ENCODE peak calls at places on chromosomes 5 and 9, in four cellular contexts. E is cardiac fibroblast; P is activated T-cell treated with anti-CD3 and anti-CD28 coated beads, Interleukin-2, amount 50 U/mL, for 72 hours; U is activated CD4-positive, alpha-beta T cell treated with anti-CD3 and anti-CD28 coated beads, Interleukin-2, amount 50 U/mL, for 1 hour. Y is an unnamed sample.

GRCh38 chr5:75167345-75167744 is 69.3 kb downstream of the ANKRD31 start:
- DNase-seq in U (no peak), P (no peak), E (no peak), Y (no peak)

GRCh38 chr9:129785866-129786265 is 17.1 kb upstream of the TOR1B start:
- DNase-seq in U (no peak), E (no peak), P (no peak), Y (no peak)

GRCh38 chr5:163760498-163760897 is 255.1 kb downstream of the MAT2B start:
- DNase-seq in P (no peak), U (no peak), E (peak), Y (peak)

GRCh38 chr5:11268894-11269293 is 507.9 kb upstream of the DAP start:
- DNase-seq in P (no peak), E (no peak), U (no peak), Y (no peak)

GRCh38 chr5:171632618-171633017 is 153.0 kb upstream of the SMIM23 start:
- DNase-seq in U (no peak), P (no peak), E (no peak), Y (no peak)

GRCh38 chr9:123414921-123415592 is 59.1 kb downstream of the CRB2 start:
- DNase-seq in P (no peak), U (no peak), E (peak), Y (no peak)

GRCh38 chr5:119239119-119239417 is 116.8 kb upstream of the TNFAIP8 start:
- DNase-seq in E (no peak), U (no peak), P (no peak), Y (no peak)

GRCh38 chr9:21830589-21830988 is 28.2 kb downstream of the MTAP start:
- DNase-seq in E (no peak), U (no peak), P (no peak), Y (no peak)

GRCh38 chr5:147509041-147509709 is 693 bp downstream of the DPYSL3 start:
- DNase-seq in E (peak), U (no peak), P (no peak), Y (peak)

GRCh38 chr5:174721522-174722432 is 2.6 kb upstream of the MSX2 start:
- DNase-seq in U (no peak), P (no peak), E (no peak), Y (no peak)

GRCh38 chr5:5061836-5062235 is 78.3 kb upstream of the ADAMTS16 start:
- DNase-seq in U (no peak), E (no peak), P (no peak), Y (no peak)

GRCh38 chr9:130112244-130113151 is 58.8 kb downstream of the GPR107 start:
- DNase-seq in E (no peak), P (peak), U (no peak), Y (no peak)

GRCh38 chr5:133612021-133612860 is at the start of gene FSTL4:
- DNase-seq in P (peak), E (no peak), U (peak), Y (peak)

GRCh38 chr9:1619915-1620705 is 395.0 kb upstream of the SMARCA2 start:
- DNase-seq in E (peak), U (no peak), P (no peak), Y (no peak)

GRCh38 chr9:20358201-20358600 is 264.1 kb downstream of the MLLT3 start:
- DNase-seq in E (peak), U (no peak), P (peak), Y (no peak)

GRCh38 chr5:122775713-122776084 is 819 bp downstream of the SNX2 start:
- DNase-seq in U (no peak), E (peak), P (no peak), Y (peak)

GRCh38 chr9:133485531-133486260 is 6.8 kb upstream of the SLC2A6 start:
- DNase-seq in U (no peak), E (no peak), P (peak), Y (no peak)

GRCh38 chr5:131382407-131383395 is 118.8 kb downstream of the CDC42SE2 start:
- DNase-seq in P (peak), E (peak), U (peak), Y (peak)

GRCh38 chr5:133744909-133745308 is 132.6 kb upstream of the FSTL4 start:
- DNase-seq in P (no peak), U (no peak), E (no peak), Y (no peak)

GRCh38 chr5:150529555-150529954 is 21.6 kb downstream of the NDST1 start:
- DNase-seq in P (no peak), U (no peak), E (no peak), Y (no peak)

GRCh38 chr9:967851-968641 is 8.4 kb upstream of the DMRT3 start:
- DNase-seq in P (no peak), U (no peak), E (no peak), Y (no peak)

GRCh38 chr5:155546075-155546474 is 532.5 kb downstream of the KIF4B start:
- DNase-seq in E (no peak), U (no peak), P (no peak), Y (no peak)

GRCh38 chr5:141149812-141150211 is at the start of gene PCDHB6:
- DNase-seq in E (peak), U (no peak), P (peak), Y (peak)

GRCh38 chr5:139212484-139212883 is 14.3 kb upstream of the SIL1 start:
- DNase-seq in E (no peak), P (no peak), U (no peak), Y (no peak)

GRCh38 chr9:4837768-4838546 is 45.2 kb downstream of the RCL1 start:
- DNase-seq in U (no peak), P (peak), E (peak), Y (no peak)

GRCh38 chr5:120463991-120464626 is at the start of gene PRR16:
- DNase-seq in E (peak), P (peak), U (no peak), Y (peak)

GRCh38 chr5:158619083-158619788 is 480.5 kb downstream of the EBF1 start:
- DNase-seq in P (no peak), U (no peak), E (no peak), Y (no peak)

GRCh38 chr9:137467896-137468295 is 8.8 kb upstream of the NSMF start:
- DNase-seq in E (no peak), P (no peak), U (no peak), Y (no peak)

GRCh38 chr9:100072805-100073204 is 26.0 kb downstream of the ERP44 start:
- DNase-seq in U (no peak), E (no peak), P (no peak), Y (no peak)